ENCODE peak calls at places on chromosomes 2 and 18, in four cellular contexts. N is K562, H is GM12878, W is HepG2. X is an unnamed sample.

GRCh38 chr18:77547757-77548156 is 298.1 kb downstream of the GALR1 start:
- DNase-seq in N (no peak), W (no peak), H (no peak), X (no peak)

GRCh38 chr2:54528311-54528945 is 72.3 kb downstream of the SPTBN1 start:
- DNase-seq in H (no peak), N (no peak), W (no peak), X (no peak)

GRCh38 chr2:96903318-96903717 is 33.4 kb upstream of the SEMA4C start:
- DNase-seq in N (no peak), W (no peak), H (no peak), X (no peak)

GRCh38 chr2:43169987-43170732 is 56.2 kb downstream of the ZFP36L2 start:
- DNase-seq in H (no peak), N (peak), W (no peak), X (peak)

GRCh38 chr2:178335218-178335617 is 115.8 kb downstream of the PRKRA start:
- DNase-seq in N (no peak), H (no peak), W (no peak), X (no peak)

GRCh38 chr18:36933552-36933951 is 104.6 kb downstream of the KIAA1328 start:
- DNase-seq in W (no peak), N (no peak), H (no peak), X (no peak)

GRCh38 chr2:73703675-73704074 is 33.5 kb downstream of the TPRKB start:
- DNase-seq in N (no peak), H (no peak), W (no peak), X (no peak)

GRCh38 chr18:10072659-10073309 is 159.0 kb downstream of the VAPA start:
- DNase-seq in N (no peak), H (no peak), W (no peak), X (no peak)

GRCh38 chr2:50712569-50712968 is 319.4 kb downstream of the NRXN1 start:
- DNase-seq in N (no peak), H (no peak), W (no peak), X (no peak)

GRCh38 chr2:10329584-10329879 is 26.8 kb downstream of the HPCAL1 start:
- DNase-seq in W (peak), N (no peak), H (no peak), X (no peak)

GRCh38 chr18:4931209-4931608 is 265.8 kb downstream of the AKAIN1 start:
- DNase-seq in W (no peak), N (no peak), H (no peak), X (no peak)

GRCh38 chr2:28709101-28709500 is 42.5 kb upstream of the PPP1CB start:
- DNase-seq in H (no peak), W (peak), N (no peak), X (no peak)

GRCh38 chr2:156779416-156780117 is 343.4 kb downstream of the GPD2 start:
- DNase-seq in W (no peak), N (no peak), H (no peak), X (no peak)

GRCh38 chr18:6963452-6964097 is 154.0 kb downstream of the LAMA1 start:
- DNase-seq in N (no peak), H (no peak), W (peak), X (no peak)

GRCh38 chr2:184534986-184535385 is 63.3 kb upstream of the ZNF804A start:
- DNase-seq in H (no peak), N (no peak), W (no peak), X (no peak)

GRCh38 chr2:64859208-64860161 is 129.7 kb upstream of the SLC1A4 start:
- DNase-seq in W (no peak), H (no peak), N (peak), X (peak)

GRCh38 chr2:104849618-104850097 is 4.3 kb upstream of the POU3F3 start:
- DNase-seq in N (peak), W (peak), H (no peak), X (no peak)

GRCh38 chr18:9612215-9612830 is 2.0 kb downstream of the PPP4R1 start:
- DNase-seq in H (no peak), N (peak), W (peak), X (peak)

GRCh38 chr2:74751981-74752808 is 81.7 kb upstream of the HK2 start:
- DNase-seq in N (no peak), W (peak), H (no peak), X (no peak)

GRCh38 chr2:237354930-237355329 is 59.0 kb downstream of the COL6A3 start:
- DNase-seq in W (no peak), N (no peak), H (no peak), X (no peak)

GRCh38 chr2:85915606-85916303 is 27.0 kb upstream of the ST3GAL5 start:
- DNase-seq in H (no peak), W (no peak), N (no peak), X (no peak)

GRCh38 chr2:149720615-149721014 is 133.0 kb upstream of the MMADHC start:
- DNase-seq in H (no peak), N (no peak), W (no peak), X (no peak)

GRCh38 chr2:112936927-112937232 is 25.9 kb downstream of the IL37 start:
- DNase-seq in N (no peak), W (no peak), H (no peak), X (no peak)

GRCh38 chr2:70643715-70644114 is 90.1 kb upstream of the TGFA start:
- DNase-seq in N (peak), W (peak), H (no peak), X (peak)

GRCh38 chr2:216555274-216555673 is 56.6 kb downstream of the RPL37A start:
- DNase-seq in W (no peak), N (no peak), H (no peak), X (no peak)

GRCh38 chr2:201618744-201619654 is 24.3 kb downstream of the TMEM237 start:
- DNase-seq in W (no peak), N (peak), H (no peak), X (no peak)

GRCh38 chr2:118224144-118224887 is 136.0 kb downstream of the INSIG2 start:
- DNase-seq in H (no peak), W (no peak), N (no peak), X (no peak)

GRCh38 chr2:213065583-213066444 is 85.6 kb downstream of the IKZF2 start:
- DNase-seq in H (no peak), N (no peak), W (no peak), X (peak)

DNA sequence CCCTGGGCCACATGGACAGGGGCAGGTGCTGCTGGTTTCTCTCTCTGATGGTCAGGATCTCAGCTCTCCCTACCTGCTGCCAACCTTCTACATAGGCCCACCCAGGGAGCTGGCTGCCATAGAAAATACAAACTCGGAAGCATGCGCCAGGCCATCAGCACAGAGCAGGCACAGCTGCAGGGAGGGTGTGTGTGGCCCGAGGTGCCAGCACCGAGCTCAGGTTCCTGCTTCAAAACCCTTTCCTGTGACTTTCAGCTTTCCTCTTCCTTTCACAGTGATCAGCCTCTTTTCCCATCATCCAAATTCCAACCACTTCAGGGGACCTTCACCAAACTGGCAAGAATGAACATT is 133.0 kb upstream of the ID2 start:
- DNase-seq in W (no peak), N (no peak), H (no peak), X (no peak)
- TF ChIP-seq TARDBP in W (no peak), N (no peak), H (no peak), X (no peak)

GRCh38 chr2:240934701-240935100 is 28.6 kb downstream of the CROCC2 start:
- DNase-seq in W (no peak), N (no peak), H (no peak), X (no peak)

GRCh38 chr2:240933966-240934700 is 28.0 kb downstream of the CROCC2 start:
- DNase-seq in H (no peak), N (no peak), W (no peak), X (no peak)

GRCh38 chr2:240933048-240933965 is 27.2 kb downstream of the CROCC2 start:
- DNase-seq in W (no peak), N (no peak), H (no peak), X (no peak)

GRCh38 chr2:240936106-240936505 is 30.0 kb downstream of the CROCC2 start:
- DNase-seq in H (no peak), N (no peak), W (no peak), X (no peak)

DNA sequence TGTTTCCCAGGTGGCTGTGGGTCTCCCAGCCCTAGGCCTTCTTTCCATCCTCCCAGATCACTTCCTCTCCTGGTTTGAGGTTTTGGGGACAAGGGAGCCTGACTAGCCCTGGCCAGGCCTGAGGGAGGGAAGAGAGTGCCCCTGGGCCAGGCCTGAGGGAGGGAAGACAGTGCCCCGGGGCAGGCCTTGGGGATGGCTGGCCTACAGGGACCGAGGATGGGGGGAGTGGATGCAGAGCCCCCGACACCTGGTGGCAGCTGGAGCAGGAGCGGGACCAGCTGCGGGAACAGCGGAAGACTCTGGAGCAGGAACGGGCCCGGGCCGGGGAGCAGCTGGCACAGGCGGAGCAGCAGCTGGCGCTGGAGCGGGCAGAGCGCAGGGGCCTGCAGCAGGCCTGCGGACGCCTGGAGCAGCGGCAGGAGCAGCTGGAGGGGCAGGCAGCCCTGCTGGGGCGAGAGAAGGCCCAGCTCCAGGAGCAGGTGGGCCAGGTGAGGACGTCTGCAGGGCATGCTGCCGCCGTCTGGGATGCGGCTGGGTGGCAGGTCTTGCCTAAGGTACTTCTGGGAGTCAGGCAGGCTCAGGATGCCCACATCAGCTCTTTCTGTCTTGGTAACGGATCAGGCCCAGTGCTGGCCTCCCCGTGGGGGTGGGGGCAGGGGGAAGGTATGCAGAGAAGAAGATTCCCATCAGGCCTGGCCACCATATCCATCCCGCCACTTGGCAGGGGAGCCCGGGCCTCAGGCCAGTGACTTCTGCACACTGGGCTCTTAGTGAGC is 29.2 kb downstream of the CROCC2 start:
- DNase-seq in N (no peak), H (no peak), W (no peak), X (no peak)
- TF ChIP-seq SP1 in N (no peak), H (no peak), W (no peak), X (no peak)

DNA sequence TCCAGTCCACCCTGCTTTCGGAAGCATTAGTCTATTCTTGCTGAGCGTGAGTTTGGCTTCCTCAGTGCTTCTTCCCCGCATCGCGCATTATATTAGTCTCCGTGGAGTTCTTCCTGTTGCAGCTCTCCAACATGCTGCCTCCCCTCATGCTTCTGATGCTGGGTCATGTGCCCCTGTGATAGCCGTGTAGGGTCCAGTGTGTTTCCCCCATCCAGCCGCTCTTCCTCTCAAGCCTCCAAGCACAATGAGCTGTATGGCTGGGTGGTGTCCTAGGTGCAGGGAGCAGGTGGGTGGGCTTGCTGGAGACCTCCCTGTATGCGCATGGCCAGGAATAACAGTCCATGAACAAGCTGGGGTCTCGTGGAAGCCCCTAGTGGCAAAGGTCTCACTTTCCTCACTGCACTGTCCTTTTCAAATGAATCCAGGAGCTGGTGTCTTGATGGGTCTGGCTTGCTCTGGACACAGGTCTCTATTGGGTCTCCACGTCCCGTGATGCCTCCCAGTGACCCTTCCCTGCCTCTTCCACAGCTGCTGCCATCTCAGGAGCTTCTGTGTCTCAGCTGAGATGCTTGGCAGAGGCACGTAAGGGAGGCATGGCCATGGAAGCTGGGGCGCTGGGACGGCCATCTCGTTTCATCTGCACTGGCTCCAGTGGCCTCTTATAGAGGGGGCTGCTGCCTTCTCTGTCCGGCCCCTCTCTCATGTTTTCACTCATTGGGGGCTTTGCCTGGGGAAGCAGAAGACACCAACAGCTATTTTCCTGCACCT is 54.8 kb upstream of the HDAC4 start:
- DNase-seq in N (no peak), W (no peak), H (no peak), X (no peak)
- TF ChIP-seq TARDBP in N (no peak), W (no peak), H (no peak), X (no peak)

GRCh38 chr2:18363348-18363747 is 197.1 kb downstream of the RDH14 start:
- DNase-seq in W (no peak), N (no peak), H (no peak), X (no peak)
- TF ChIP-seq SP1 in W (no peak), N (no peak), H (no peak), X (no peak)

GRCh38 chr2:3584076-3584475 is 9.0 kb downstream of the RPS7 start:
- DNase-seq in N (peak), W (no peak), H (no peak), X (no peak)

GRCh38 chr2:3586220-3586619 is 8.7 kb upstream of the COLEC11 start:
- DNase-seq in H (no peak), W (no peak), N (no peak), X (no peak)

GRCh38 chr2:3584608-3585007 is 9.5 kb downstream of the RPS7 start:
- DNase-seq in N (no peak), W (no peak), H (no peak), X (no peak)

GRCh38 chr2:3587021-3587420 is 7.9 kb upstream of the COLEC11 start:
- DNase-seq in N (no peak), H (no peak), W (no peak), X (no peak)

GRCh38 chr2:3585239-3586109 is 9.4 kb upstream of the COLEC11 start:
- DNase-seq in W (peak), H (no peak), N (no peak), X (no peak)
- TF ChIP-seq TARDBP in W (peak), H (no peak), N (no peak), X (no peak)

GRCh38 chr2:207284556-207285450 is 119.1 kb upstream of the KLF7 start:
- DNase-seq in H (no peak), W (no peak), N (no peak), X (no peak)
- TF ChIP-seq SP1 in H (no peak), W (no peak), N (no peak), X (no peak)